ENCODE peak calls at places on chromosomes 4 and X, in six cellular contexts. One of them, this sample, is unnamed.
A peak's percentile ranks its signal among the peaks of the same experiment; 100 is the strongest.

GRCh38 chr4:48752726-48753125 is 27.4 kb downstream of the FRYL start:
- DNase-seq in upper lobe of right lung: no peak
- DNase-seq in spleen: no peak
- DNase-seq in heart right ventricle: no peak
- DNase-seq in mesendoderm: peak; percentile 35
- DNase-seq in naive thymus-derived CD4-positive, alpha-beta T cell: no peak
- DNase-seq in this sample: no peak

GRCh38 chrX:84709987-84710386 is 207.7 kb upstream of the HDX start:
- DNase-seq in naive thymus-derived CD4-positive, alpha-beta T cell: no peak
- DNase-seq in heart right ventricle: no peak
- DNase-seq in spleen: no peak
- DNase-seq in upper lobe of right lung: no peak
- DNase-seq in mesendoderm: peak; percentile 44
- DNase-seq in this sample: no peak

GRCh38 chr4:136283973-136284372 is 1248.3 kb downstream of the PCDH18 start:
- DNase-seq in upper lobe of right lung: no peak
- DNase-seq in mesendoderm: no peak
- DNase-seq in heart right ventricle: no peak
- DNase-seq in naive thymus-derived CD4-positive, alpha-beta T cell: no peak
- DNase-seq in spleen: no peak
- DNase-seq in this sample: no peak

GRCh38 chrX:147859666-147860065 is 52.1 kb upstream of the FMR1 start:
- DNase-seq in upper lobe of right lung: no peak
- DNase-seq in mesendoderm: no peak
- DNase-seq in heart right ventricle: no peak
- DNase-seq in naive thymus-derived CD4-positive, alpha-beta T cell: no peak
- DNase-seq in spleen: no peak
- DNase-seq in this sample: no peak

GRCh38 chr4:110005461-110006056 is 92.9 kb downstream of the EGF start:
- DNase-seq in upper lobe of right lung: no peak
- DNase-seq in heart right ventricle: no peak
- DNase-seq in mesendoderm: peak; percentile 62
- DNase-seq in spleen: no peak
- DNase-seq in naive thymus-derived CD4-positive, alpha-beta T cell: peak; percentile 53
- DNase-seq in this sample: no peak

GRCh38 chr4:176193898-176194297 is 1.5 kb downstream of the SPATA4 start:
- DNase-seq in spleen: no peak
- DNase-seq in upper lobe of right lung: no peak
- DNase-seq in heart right ventricle: no peak
- DNase-seq in naive thymus-derived CD4-positive, alpha-beta T cell: no peak
- DNase-seq in mesendoderm: no peak
- DNase-seq in this sample: no peak

GRCh38 chr4:4182835-4183568 is 43.7 kb downstream of the OTOP1 start:
- DNase-seq in spleen: no peak
- DNase-seq in mesendoderm: peak; percentile 45
- DNase-seq in heart right ventricle: no peak
- DNase-seq in naive thymus-derived CD4-positive, alpha-beta T cell: no peak
- DNase-seq in upper lobe of right lung: no peak
- DNase-seq in this sample: no peak

GRCh38 chrX:24242649-24243556 is 71.0 kb downstream of the SUPT20HL2 start:
- DNase-seq in heart right ventricle: peak; percentile 18
- DNase-seq in upper lobe of right lung: no peak
- DNase-seq in mesendoderm: peak; percentile 38
- DNase-seq in naive thymus-derived CD4-positive, alpha-beta T cell: no peak
- DNase-seq in spleen: no peak
- DNase-seq in this sample: no peak

GRCh38 chr4:168654206-168655174 is 157.6 kb downstream of the PALLD start:
- DNase-seq in upper lobe of right lung: no peak
- DNase-seq in heart right ventricle: no peak
- DNase-seq in spleen: no peak
- DNase-seq in naive thymus-derived CD4-positive, alpha-beta T cell: no peak
- DNase-seq in mesendoderm: no peak
- DNase-seq in this sample: no peak

GRCh38 chr4:169248645-169249044 is 22.1 kb downstream of the SH3RF1 start:
- DNase-seq in heart right ventricle: no peak
- DNase-seq in upper lobe of right lung: no peak
- DNase-seq in mesendoderm: no peak
- DNase-seq in naive thymus-derived CD4-positive, alpha-beta T cell: no peak
- DNase-seq in spleen: no peak
- DNase-seq in this sample: no peak

GRCh38 chrX:56232221-56233082 is at the start of gene KLF8:
- DNase-seq in spleen: no peak
- DNase-seq in mesendoderm: peak; percentile 90
- DNase-seq in naive thymus-derived CD4-positive, alpha-beta T cell: peak; percentile 11
- DNase-seq in upper lobe of right lung: peak; percentile 80
- DNase-seq in heart right ventricle: peak; percentile 43
- DNase-seq in this sample: no peak

GRCh38 chr4:140497776-140498636 is at the start of gene MGAT4D:
- DNase-seq in upper lobe of right lung: peak; percentile 57
- DNase-seq in heart right ventricle: peak; percentile 8
- DNase-seq in mesendoderm: peak; percentile 25
- DNase-seq in spleen: peak; percentile 72
- DNase-seq in naive thymus-derived CD4-positive, alpha-beta T cell: no peak
- DNase-seq in this sample: no peak

GRCh38 chr4:83686166-83686565 is 150.3 kb downstream of the GPAT3 start:
- DNase-seq in naive thymus-derived CD4-positive, alpha-beta T cell: no peak
- DNase-seq in spleen: no peak
- DNase-seq in mesendoderm: no peak
- DNase-seq in heart right ventricle: no peak
- DNase-seq in upper lobe of right lung: no peak
- DNase-seq in this sample: no peak

GRCh38 chr4:11312389-11312788 is 116.3 kb downstream of the HS3ST1 start:
- DNase-seq in mesendoderm: no peak
- DNase-seq in naive thymus-derived CD4-positive, alpha-beta T cell: no peak
- DNase-seq in upper lobe of right lung: no peak
- DNase-seq in heart right ventricle: no peak
- DNase-seq in spleen: no peak
- DNase-seq in this sample: no peak

GRCh38 chrX:48025561-48025960 is 18.8 kb downstream of the SPACA5 start:
- DNase-seq in upper lobe of right lung: no peak
- DNase-seq in naive thymus-derived CD4-positive, alpha-beta T cell: peak; percentile 58
- DNase-seq in spleen: no peak
- DNase-seq in heart right ventricle: no peak
- DNase-seq in mesendoderm: peak; percentile 72
- DNase-seq in this sample: peak; percentile 54

GRCh38 chr4:55437356-55437796 is 41.6 kb downstream of the TMEM165 start:
- DNase-seq in spleen: no peak
- DNase-seq in naive thymus-derived CD4-positive, alpha-beta T cell: no peak
- DNase-seq in mesendoderm: no peak
- DNase-seq in heart right ventricle: no peak
- DNase-seq in upper lobe of right lung: no peak
- DNase-seq in this sample: no peak

GRCh38 chrX:39857780-39858179 is 240.0 kb downstream of the BCOR start:
- DNase-seq in upper lobe of right lung: no peak
- DNase-seq in spleen: no peak
- DNase-seq in mesendoderm: no peak
- DNase-seq in naive thymus-derived CD4-positive, alpha-beta T cell: no peak
- DNase-seq in heart right ventricle: no peak
- DNase-seq in this sample: no peak

GRCh38 chrX:152640039-152640818 is 2.5 kb downstream of the GABRQ start:
- DNase-seq in upper lobe of right lung: no peak
- DNase-seq in naive thymus-derived CD4-positive, alpha-beta T cell: no peak
- DNase-seq in spleen: no peak
- DNase-seq in heart right ventricle: no peak
- DNase-seq in mesendoderm: no peak
- DNase-seq in this sample: no peak

GRCh38 chr4:48261288-48261687 is 8.3 kb downstream of the TEC start:
- DNase-seq in heart right ventricle: no peak
- DNase-seq in mesendoderm: no peak
- DNase-seq in upper lobe of right lung: no peak
- DNase-seq in naive thymus-derived CD4-positive, alpha-beta T cell: no peak
- DNase-seq in spleen: no peak
- DNase-seq in this sample: no peak

GRCh38 chr4:47128991-47129390 is 97.6 kb downstream of the GABRB1 start:
- DNase-seq in mesendoderm: no peak
- DNase-seq in upper lobe of right lung: no peak
- DNase-seq in spleen: no peak
- DNase-seq in heart right ventricle: no peak
- DNase-seq in naive thymus-derived CD4-positive, alpha-beta T cell: no peak
- DNase-seq in this sample: no peak

GRCh38 chrX:25754399-25754798 is 383.7 kb upstream of the MAGEB18 start:
- DNase-seq in upper lobe of right lung: no peak
- DNase-seq in mesendoderm: peak; percentile 53
- DNase-seq in naive thymus-derived CD4-positive, alpha-beta T cell: no peak
- DNase-seq in spleen: no peak
- DNase-seq in heart right ventricle: no peak
- DNase-seq in this sample: no peak

GRCh38 chrX:65658229-65658628 is 9.2 kb upstream of the MSN start:
- DNase-seq in mesendoderm: no peak
- DNase-seq in upper lobe of right lung: no peak
- DNase-seq in spleen: no peak
- DNase-seq in heart right ventricle: no peak
- DNase-seq in naive thymus-derived CD4-positive, alpha-beta T cell: no peak
- DNase-seq in this sample: no peak

DNA sequence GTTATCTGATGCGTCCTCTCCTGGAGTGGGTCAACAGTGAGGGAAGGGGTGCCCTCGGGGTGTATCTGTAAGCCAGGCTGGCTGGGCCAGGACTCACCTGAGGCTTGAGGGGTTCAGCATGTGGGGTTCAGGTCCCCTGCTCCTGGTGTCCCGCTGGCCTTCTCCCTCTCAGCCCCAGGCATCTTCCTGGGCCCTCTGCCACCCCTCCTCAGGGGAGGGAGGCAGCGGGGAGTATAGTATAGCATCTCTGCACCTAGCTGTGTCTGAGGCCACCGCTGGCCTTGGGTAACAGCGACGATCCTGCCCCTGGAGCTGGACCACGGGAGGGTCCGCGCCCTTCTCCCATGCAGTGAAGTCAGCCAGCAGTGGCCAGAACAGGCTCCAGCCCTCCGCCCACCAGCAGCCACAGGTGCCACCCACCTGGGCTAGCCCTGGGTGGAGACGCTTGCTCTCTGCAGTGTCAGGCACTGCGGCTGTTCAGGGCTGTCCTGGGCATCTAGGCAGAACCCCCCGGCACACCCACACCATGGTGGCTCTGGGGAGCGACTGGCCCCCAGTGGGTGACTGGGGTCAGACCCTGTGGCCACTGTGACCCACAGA is 110.7 kb upstream of the NKX1-1 start:
- DNase-seq in mesendoderm: no peak
- DNase-seq in upper lobe of right lung: peak; percentile 54
- DNase-seq in spleen: peak; percentile 50
- DNase-seq in heart right ventricle: peak; percentile 8
- DNase-seq in naive thymus-derived CD4-positive, alpha-beta T cell: no peak
- DNase-seq in this sample: peak; percentile 29
- H3K27ac ChIP-seq in mesendoderm: no peak overlapping the region
- H3K27ac ChIP-seq in upper lobe of right lung: no peak overlapping the region
- H3K27ac ChIP-seq in spleen: no peak overlapping the region
- H3K27ac ChIP-seq in heart right ventricle: no peak overlapping the region
- H3K27ac ChIP-seq in naive thymus-derived CD4-positive, alpha-beta T cell: no peak overlapping the region
- H3K27ac ChIP-seq in this sample: no peak overlapping the region

GRCh38 chr4:1172971-1173757 is 781 bp upstream of the SPON2 start:
- DNase-seq in mesendoderm: no peak
- DNase-seq in heart right ventricle: no peak
- DNase-seq in naive thymus-derived CD4-positive, alpha-beta T cell: no peak
- DNase-seq in spleen: no peak
- DNase-seq in upper lobe of right lung: peak; percentile 61
- DNase-seq in this sample: no peak
- H3K27me3 ChIP-seq in mesendoderm: peaks cover 30% of the 10 kb centered on the region
- H3K27me3 ChIP-seq in heart right ventricle: peaks cover 32% of the 10 kb centered on the region
- H3K27me3 ChIP-seq in naive thymus-derived CD4-positive, alpha-beta T cell: peaks cover 11% of the 10 kb centered on the region
- H3K27me3 ChIP-seq in spleen: peaks cover 48% of the 10 kb centered on the region
- H3K27me3 ChIP-seq in upper lobe of right lung: peaks cover 33% of the 10 kb centered on the region
- H3K27me3 ChIP-seq in this sample: peaks cover 12% of the 10 kb centered on the region

DNA sequence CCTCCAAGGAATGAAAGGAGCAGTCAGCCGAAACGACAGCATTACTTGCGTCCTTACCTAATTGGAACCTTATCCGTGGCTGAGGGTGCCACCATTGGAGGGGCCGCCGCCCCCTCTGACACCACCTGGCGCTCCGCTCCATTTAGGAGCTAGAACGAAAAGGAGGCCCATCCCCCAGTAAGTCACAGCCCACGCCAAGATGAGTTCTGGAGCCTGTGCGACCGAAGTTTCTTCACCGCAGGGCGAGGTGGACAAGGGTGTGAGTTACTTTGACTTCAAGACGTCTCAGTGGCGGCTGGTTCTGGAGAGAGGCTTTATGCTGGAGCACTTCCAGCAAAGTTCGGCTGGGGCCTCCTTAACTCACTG is 729 bp upstream of the IRF2 start:
- DNase-seq in naive thymus-derived CD4-positive, alpha-beta T cell: no peak
- DNase-seq in spleen: peak; percentile 87
- DNase-seq in mesendoderm: peak; percentile 68
- DNase-seq in upper lobe of right lung: peak; percentile 83
- DNase-seq in heart right ventricle: peak; percentile 30
- DNase-seq in this sample: no peak
- H3K4me1 ChIP-seq in naive thymus-derived CD4-positive, alpha-beta T cell: peaks cover 34% of the 10 kb centered on the region
- H3K4me1 ChIP-seq in spleen: peaks cover 45% of the 10 kb centered on the region
- H3K4me1 ChIP-seq in mesendoderm: peaks cover 5% of the 10 kb centered on the region
- H3K4me1 ChIP-seq in upper lobe of right lung: peaks cover 48% of the 10 kb centered on the region
- H3K4me1 ChIP-seq in heart right ventricle: peaks cover 68% of the 10 kb centered on the region
- H3K4me1 ChIP-seq in this sample: peaks cover 45% of the 10 kb centered on the region

DNA sequence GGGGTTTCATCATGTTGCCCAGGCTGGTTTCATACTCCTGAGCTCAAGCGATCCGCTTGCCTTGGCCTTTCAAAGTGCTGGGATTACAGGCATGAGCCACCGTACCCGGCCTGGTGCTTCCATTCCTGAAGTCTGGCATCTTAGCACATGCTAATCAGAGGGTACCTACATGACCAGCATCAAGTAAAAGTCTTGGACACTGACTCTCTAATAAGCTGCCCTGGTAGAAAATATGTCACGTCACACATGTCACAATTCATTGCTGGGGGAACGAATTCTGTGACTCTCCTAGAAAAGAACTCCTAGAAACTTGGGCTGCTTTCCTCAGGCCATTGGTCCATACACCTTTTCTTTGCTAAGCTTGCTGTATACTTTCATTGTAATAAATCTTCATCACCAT is 19.1 kb upstream of the XAGE2 start:
- DNase-seq in mesendoderm: no peak
- DNase-seq in upper lobe of right lung: no peak
- DNase-seq in naive thymus-derived CD4-positive, alpha-beta T cell: no peak
- DNase-seq in spleen: no peak
- DNase-seq in heart right ventricle: no peak
- DNase-seq in this sample: no peak
- H3K27ac ChIP-seq in mesendoderm: no peak overlapping the region
- H3K27ac ChIP-seq in upper lobe of right lung: no peak overlapping the region
- H3K27ac ChIP-seq in naive thymus-derived CD4-positive, alpha-beta T cell: no peak overlapping the region
- H3K27ac ChIP-seq in spleen: no peak overlapping the region
- H3K27ac ChIP-seq in heart right ventricle: no peak overlapping the region
- H3K27ac ChIP-seq in this sample: no peak overlapping the region

GRCh38 chr4:8009097-8009496 is 69.4 kb upstream of the AFAP1 start:
- DNase-seq in spleen: no peak
- DNase-seq in mesendoderm: no peak
- DNase-seq in naive thymus-derived CD4-positive, alpha-beta T cell: no peak
- DNase-seq in heart right ventricle: no peak
- DNase-seq in upper lobe of right lung: no peak
- DNase-seq in this sample: no peak
- H3K27me3 ChIP-seq in spleen: no peaks in the 10 kb centered on the region
- H3K27me3 ChIP-seq in mesendoderm: no peaks in the 10 kb centered on the region
- H3K27me3 ChIP-seq in naive thymus-derived CD4-positive, alpha-beta T cell: no peaks in the 10 kb centered on the region
- H3K27me3 ChIP-seq in heart right ventricle: no peaks in the 10 kb centered on the region
- H3K27me3 ChIP-seq in upper lobe of right lung: no peaks in the 10 kb centered on the region
- H3K27me3 ChIP-seq in this sample: no peaks in the 10 kb centered on the region

DNA sequence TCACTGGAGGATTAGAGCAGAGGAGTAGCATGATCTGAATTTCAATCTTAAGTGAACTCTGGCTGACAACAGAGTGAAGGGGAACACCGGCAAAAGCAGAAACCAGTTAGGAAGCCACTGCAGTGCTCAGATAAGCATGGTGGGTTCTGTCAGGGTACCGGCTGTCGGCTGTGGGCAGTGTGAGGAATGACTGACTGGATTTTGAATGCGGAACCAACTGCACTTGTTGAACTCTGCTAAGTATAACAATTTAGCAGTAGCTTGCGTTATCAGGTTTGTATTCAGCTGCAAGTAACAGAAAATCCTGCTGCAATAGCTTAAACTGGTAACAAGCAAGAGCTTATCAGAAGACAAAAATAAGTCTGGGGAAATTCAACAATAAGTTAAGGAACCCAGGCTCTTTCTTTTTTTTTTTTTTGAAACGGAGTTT is 5.2 kb downstream of the HTT start:
- DNase-seq in heart right ventricle: no peak
- DNase-seq in spleen: peak; percentile 69
- DNase-seq in upper lobe of right lung: no peak
- DNase-seq in naive thymus-derived CD4-positive, alpha-beta T cell: no peak
- DNase-seq in mesendoderm: no peak
- DNase-seq in this sample: no peak
- H3K4me1 ChIP-seq in heart right ventricle: peaks cover 46% of the 10 kb centered on the region
- H3K4me1 ChIP-seq in spleen: peaks cover 28% of the 10 kb centered on the region
- H3K4me1 ChIP-seq in upper lobe of right lung: peaks cover 22% of the 10 kb centered on the region
- H3K4me1 ChIP-seq in naive thymus-derived CD4-positive, alpha-beta T cell: peaks cover 17% of the 10 kb centered on the region
- H3K4me1 ChIP-seq in mesendoderm: peaks cover 2% of the 10 kb centered on the region
- H3K4me1 ChIP-seq in this sample: peaks cover 39% of the 10 kb centered on the region

This sample was measured in CD8-positive, alpha-beta memory T cell.